ENCODE peak calls at places on chromosomes 11 and 22, in ten cellular contexts. C, Q, V, S, O, I, B, T, N and Y are unnamed samples.

GRCh38 chr11:131033151-131033651 is 116.9 kb upstream of the SNX19 start:
- DNase-seq in C (no peak), V (no peak), I (no peak), Q (peak), S (no peak), T (no peak), O (no peak), B (no peak), N (no peak), Y (no peak)

GRCh38 chr11:119361056-119361787 is 14.7 kb upstream of the MFRP start:
- DNase-seq in Q (peak), O (peak), V (peak), T (peak), C (peak), B (no peak), I (no peak), S (peak), N (no peak), Y (no peak)

GRCh38 chr11:34151166-34151565 is 45.7 kb downstream of the NAT10 start:
- DNase-seq in I (no peak), C (no peak), V (no peak), N (no peak), Q (no peak), O (no peak), S (no peak), T (no peak), B (no peak), Y (no peak)

GRCh38 chr22:37501176-37501609 is 15.0 kb upstream of the MFNG start:
- DNase-seq in O (no peak), I (no peak), T (no peak), V (no peak), S (no peak), B (no peak), N (no peak), Q (no peak), C (no peak), Y (no peak)

GRCh38 chr22:46047841-46048595 is 71.1 kb upstream of the WNT7B start:
- DNase-seq in S (no peak), C (no peak), T (no peak), B (no peak), O (peak), N (no peak), Q (no peak), V (peak), I (peak), Y (no peak)

GRCh38 chr22:48837341-48837935 is 990.2 kb downstream of the BRD1 start:
- DNase-seq in V (no peak), O (no peak), N (no peak), T (no peak), Q (no peak), I (no peak), B (no peak), C (no peak), S (no peak), Y (no peak)

GRCh38 chr11:31844351-31844750 is 33.2 kb upstream of the PAX6 start:
- DNase-seq in C (no peak), S (no peak), T (no peak), B (no peak), O (no peak), I (no peak), Q (no peak), V (no peak), N (no peak), Y (no peak)

GRCh38 chr22:27307545-27308279 is 493.8 kb downstream of the MN1 start:
- DNase-seq in B (no peak), O (no peak), Q (no peak), V (no peak), S (no peak), T (no peak), C (no peak), N (no peak), I (no peak), Y (no peak)

GRCh38 chr22:46299101-46299500 is 2.4 kb downstream of the GTSE1 start:
- DNase-seq in I (no peak), S (no peak), B (no peak), C (no peak), Q (no peak), O (no peak), N (no peak), V (peak), T (no peak), Y (no peak)

GRCh38 chr11:78564037-78564888 is 10.4 kb downstream of the NARS2 start:
- DNase-seq in T (peak), I (peak), V (no peak), N (peak), S (peak), Q (peak), B (no peak), O (no peak), C (peak), Y (peak)

GRCh38 chr11:3160252-3161031 is 4.7 kb downstream of the OSBPL5 start:
- DNase-seq in T (peak), S (no peak), C (peak), I (no peak), O (peak), N (peak), B (no peak), V (peak), Q (peak), Y (no peak)

GRCh38 chr22:27913162-27913741 is 5.8 kb downstream of the PITPNB start:
- DNase-seq in B (no peak), Q (no peak), S (no peak), O (no peak), C (no peak), V (no peak), I (no peak), N (no peak), T (no peak), Y (no peak)

GRCh38 chr11:6681505-6681904 is 1.6 kb downstream of the MRPL17 start:
- DNase-seq in C (no peak), Q (no peak), N (no peak), O (no peak), I (no peak), T (no peak), B (no peak), S (no peak), V (no peak), Y (no peak)

GRCh38 chr11:130555251-130555841 is 106.9 kb downstream of the ADAMTS15 start:
- DNase-seq in N (no peak), B (no peak), Q (no peak), C (no peak), S (no peak), T (no peak), O (no peak), I (no peak), V (no peak), Y (no peak)

GRCh38 chr11:63564056-63564784 is 1.0 kb upstream of the PLAAT2 start:
- DNase-seq in N (peak), B (no peak), V (peak), S (peak), I (no peak), T (peak), Q (no peak), O (peak), C (no peak), Y (no peak)

GRCh38 chr11:35063453-35063852 is 75.5 kb upstream of the CD44 start:
- DNase-seq in C (no peak), O (no peak), N (no peak), V (no peak), T (no peak), B (no peak), S (no peak), Q (no peak), I (no peak), Y (no peak)

GRCh38 chr11:79244805-79245197 is 196.0 kb downstream of the TENM4 start:
- DNase-seq in T (no peak), C (no peak), N (no peak), Q (no peak), S (no peak), O (no peak), B (no peak), I (no peak), V (no peak), Y (no peak)